ENCODE peak calls at places on chromosomes 2 and 18, in nine cellular contexts. Y is sigmoid colon, U is HepG2, K is body of pancreas, T is tibial nerve, H is heart left ventricle, S is uterus, C is HCT116, F is upper lobe of left lung. P is an unnamed sample. For H3K27me3, the result is how much of the 10 kb centered on the place peaks cover.

GRCh38 chr2:7053650-7054262 is 136.5 kb downstream of the RNF144A start:
- DNase-seq in Y (peak), U (no peak), K (peak), T (no peak), H (no peak), S (no peak), C (no peak), F (no peak), P (no peak)

GRCh38 chr2:56784046-56784445 is 600.3 kb downstream of the CCDC85A start:
- DNase-seq in Y (no peak), U (no peak), K (no peak), T (no peak), H (no peak), S (no peak), C (no peak), F (no peak), P (no peak)

GRCh38 chr2:152242787-152243472 is 67.4 kb upstream of the STAM2 start:
- DNase-seq in Y (no peak), U (peak), K (no peak), T (no peak), H (no peak), S (no peak), C (no peak), F (no peak), P (no peak)

GRCh38 chr2:71801969-71802368 is 345.7 kb downstream of the CYP26B1 start:
- DNase-seq in Y (peak), U (peak), K (peak), T (peak), H (peak), S (no peak), C (peak), F (peak), P (peak)

GRCh38 chr2:141911485-141912066 is 219.2 kb downstream of the LRP1B start:
- DNase-seq in Y (no peak), U (peak), K (peak), T (no peak), H (no peak), S (no peak), C (peak), F (no peak), P (peak)

GRCh38 chr2:172725284-172725683 is 10.4 kb upstream of the RAPGEF4 start:
- DNase-seq in Y (no peak), U (no peak), K (no peak), T (no peak), H (no peak), S (no peak), C (no peak), F (no peak), P (no peak)

GRCh38 chr18:42196651-42197050 is 241.6 kb downstream of the PIK3C3 start:
- DNase-seq in Y (no peak), U (no peak), K (no peak), T (no peak), H (no peak), S (no peak), C (no peak), F (no peak), P (no peak)

GRCh38 chr2:98775146-98775988 is 44.4 kb upstream of the MGAT4A start:
- DNase-seq in Y (no peak), U (no peak), K (no peak), T (no peak), H (no peak), S (peak), C (no peak), F (peak), P (no peak)

GRCh38 chr2:143226714-143227541 is 97.7 kb downstream of the ARHGAP15 start:
- DNase-seq in Y (no peak), U (no peak), K (no peak), T (no peak), H (no peak), S (no peak), C (no peak), F (no peak), P (no peak)

GRCh38 chr2:125681576-125681975 is 974.4 kb upstream of the GYPC start:
- DNase-seq in Y (no peak), U (no peak), K (no peak), T (no peak), H (no peak), S (no peak), C (no peak), F (no peak), P (no peak)

GRCh38 chr2:46286715-46287114 is 10.5 kb upstream of the EPAS1 start:
- DNase-seq in Y (no peak), U (no peak), K (no peak), T (no peak), H (no peak), S (no peak), C (no peak), F (no peak), P (no peak)

GRCh38 chr2:113264713-113265403 is 13.9 kb downstream of the PAX8 start:
- DNase-seq in Y (no peak), U (no peak), K (no peak), T (no peak), H (no peak), S (no peak), C (no peak), F (no peak), P (no peak)

GRCh38 chr2:120916446-120916845 is 180.8 kb downstream of the GLI2 start:
- DNase-seq in Y (no peak), U (no peak), K (no peak), T (no peak), H (peak), S (no peak), C (no peak), F (no peak), P (peak)

GRCh38 chr2:120036145-120036544 is 23.3 kb downstream of the EPB41L5 start:
- DNase-seq in Y (no peak), U (no peak), K (no peak), T (no peak), H (no peak), S (no peak), C (no peak), F (no peak), P (no peak)

GRCh38 chr2:29281585-29281984 is 166.4 kb downstream of the CLIP4 start:
- DNase-seq in Y (peak), U (no peak), K (peak), T (no peak), H (peak), S (peak), C (no peak), F (no peak), P (no peak)

GRCh38 chr2:159713691-159714585 is 1.6 kb downstream of the MARCHF7 start:
- DNase-seq in Y (no peak), U (peak), K (no peak), T (no peak), H (no peak), S (no peak), C (no peak), F (no peak), P (no peak)

GRCh38 chr2:164485541-164485940 is 135.7 kb downstream of the GRB14 start:
- DNase-seq in Y (no peak), U (no peak), K (no peak), T (no peak), H (no peak), S (no peak), C (no peak), F (no peak), P (no peak)

GRCh38 chr2:241853651-241854341 is 4.9 kb downstream of the PDCD1 start:
- DNase-seq in Y (peak), U (no peak), K (no peak), T (no peak), H (peak), S (peak), C (no peak), F (peak), P (no peak)

GRCh38 chr2:1824202-1824905 is 80.0 kb upstream of the PXDN start:
- DNase-seq in Y (peak), U (no peak), K (no peak), T (no peak), H (no peak), S (no peak), C (no peak), F (no peak), P (no peak)

GRCh38 chr2:20637147-20637546 is 13.8 kb downstream of the HS1BP3 start:
- DNase-seq in Y (peak), U (no peak), K (no peak), T (no peak), H (peak), S (peak), C (no peak), F (no peak), P (no peak)

GRCh38 chr2:99926986-99927385 is 215.4 kb downstream of the AFF3 start:
- DNase-seq in Y (no peak), U (no peak), K (no peak), T (no peak), H (no peak), S (no peak), C (no peak), F (no peak), P (no peak)

GRCh38 chr2:150781142-150781541 is 293.7 kb upstream of the RND3 start:
- DNase-seq in Y (no peak), U (no peak), K (no peak), T (no peak), H (no peak), S (no peak), C (no peak), F (peak), P (no peak)

GRCh38 chr2:219570924-219571310 is 422 bp downstream of the OBSL1 start:
- DNase-seq in Y (no peak), U (no peak), K (no peak), T (no peak), H (no peak), S (no peak), C (no peak), F (peak), P (no peak)

GRCh38 chr2:40367032-40367431 is 84.9 kb downstream of the SLC8A1 start:
- DNase-seq in Y (no peak), U (no peak), K (no peak), T (no peak), H (no peak), S (no peak), C (no peak), F (no peak), P (no peak)

GRCh38 chr2:217951521-217952247 is 51.1 kb downstream of the TNS1 start:
- DNase-seq in Y (peak), U (no peak), K (peak), T (peak), H (peak), S (peak), C (no peak), F (no peak), P (no peak)

GRCh38 chr2:219158586-219158985 is 2.0 kb downstream of the NHEJ1 start:
- DNase-seq in Y (no peak), U (no peak), K (no peak), T (no peak), H (no peak), S (no peak), C (no peak), F (no peak), P (no peak)

GRCh38 chr2:10810175-10811161 is 2.1 kb downstream of the PDIA6 start:
- DNase-seq in Y (peak), U (no peak), K (no peak), T (no peak), H (no peak), S (no peak), C (no peak), F (no peak), P (no peak)

GRCh38 chr2:222424281-222424728 is at the start of gene SGPP2:
- DNase-seq in Y (no peak), U (no peak), K (peak), T (no peak), H (peak), S (no peak), C (no peak), F (peak), P (peak)

GRCh38 chr2:16014041-16014787 is 73.9 kb downstream of the MYCN start:
- DNase-seq in Y (no peak), U (no peak), K (no peak), T (no peak), H (no peak), S (no peak), C (no peak), F (peak), P (peak)

GRCh38 chr2:95277246-95277906 is 3.1 kb downstream of the PROM2 start:
- DNase-seq in Y (peak), U (peak), K (peak), T (no peak), H (peak), S (no peak), C (peak), F (peak), P (peak)

GRCh38 chr18:1806884-1807615 is 764.3 kb downstream of the METTL4 start:
- DNase-seq in Y (no peak), U (no peak), K (no peak), T (no peak), H (no peak), S (no peak), C (no peak), F (no peak), P (no peak)

GRCh38 chr2:192546566-192546965 is 351.8 kb upstream of the TMEFF2 start:
- DNase-seq in Y (no peak), U (no peak), K (no peak), T (no peak), H (no peak), S (no peak), C (no peak), F (no peak), P (no peak)

GRCh38 chr2:17617955-17618354 is 77.5 kb downstream of the VSNL1 start:
- DNase-seq in Y (no peak), U (no peak), K (no peak), T (no peak), H (no peak), S (no peak), C (no peak), F (no peak), P (no peak)

GRCh38 chr2:109081374-109081773 is 47.6 kb upstream of the SH3RF3 start:
- DNase-seq in Y (no peak), U (no peak), K (no peak), T (no peak), H (no peak), S (no peak), C (no peak), F (no peak), P (no peak)

GRCh38 chr2:68643874-68644485 is 601 bp downstream of the PROKR1 start:
- DNase-seq in Y (no peak), U (no peak), K (no peak), T (no peak), H (no peak), S (no peak), C (no peak), F (peak), P (no peak)
- H3K27me3 ChIP-seq in Y (under half), U (under half), K (under half), T (half or more), H (under half), S (under half), C (under half), F (under half), P (under half)

DNA sequence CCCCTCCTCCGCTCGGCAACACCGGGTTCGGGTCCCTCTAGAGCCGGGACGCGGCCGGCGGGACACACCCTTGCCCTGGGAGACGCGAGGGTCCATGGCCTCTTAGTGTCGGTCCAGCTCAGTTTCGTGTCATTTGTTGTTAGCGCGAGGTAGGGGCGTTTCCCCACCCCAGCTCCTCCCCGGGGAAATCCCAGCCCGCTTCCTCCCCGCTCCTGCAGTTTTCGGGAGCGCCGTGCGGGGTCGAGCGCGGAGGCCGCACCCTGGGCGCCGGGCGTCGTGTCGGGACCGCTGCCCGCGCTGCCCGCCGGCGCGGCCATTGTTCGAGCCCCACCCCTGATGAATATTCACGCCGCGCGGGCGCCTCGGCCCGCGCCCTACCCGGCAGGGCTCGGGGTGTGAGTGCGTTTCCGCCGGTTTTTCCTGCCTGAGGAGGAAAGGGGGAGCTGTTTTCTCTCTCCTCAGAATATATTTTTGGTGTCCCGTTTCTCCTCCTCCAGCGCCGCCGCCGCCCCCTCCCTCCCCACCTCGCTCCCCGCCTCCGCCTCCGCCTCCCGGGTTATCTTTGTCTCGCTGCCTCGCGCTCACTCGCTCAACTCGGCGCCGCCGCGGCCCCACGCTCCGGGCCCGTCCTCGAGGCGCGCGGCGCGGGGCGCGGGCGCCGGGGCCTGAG is at the start of gene MAP4K4:
- DNase-seq in Y (peak), U (peak), K (peak), T (peak), H (peak), S (peak), C (peak), F (peak), P (peak)
- TF ChIP-seq POLR2A in Y (no peak), U (peak), K (peak), T (peak), H (peak), S (no peak), C (no peak), F (peak), P (peak)

GRCh38 chr18:36064027-36064808 is 3.1 kb downstream of the RPRD1A start:
- DNase-seq in Y (no peak), U (no peak), K (no peak), T (no peak), H (peak), S (no peak), C (no peak), F (peak), P (no peak)

GRCh38 chr18:36058674-36059073 is 8.7 kb downstream of the RPRD1A start:
- DNase-seq in Y (no peak), U (no peak), K (no peak), T (no peak), H (no peak), S (no peak), C (no peak), F (no peak), P (no peak)
- H3K4me3 ChIP-seq in Y (no peak), U (no peak), K (no peak), T (no peak), H (no peak), S (no peak), C (no peak), F (no peak), P (no peak)

DNA sequence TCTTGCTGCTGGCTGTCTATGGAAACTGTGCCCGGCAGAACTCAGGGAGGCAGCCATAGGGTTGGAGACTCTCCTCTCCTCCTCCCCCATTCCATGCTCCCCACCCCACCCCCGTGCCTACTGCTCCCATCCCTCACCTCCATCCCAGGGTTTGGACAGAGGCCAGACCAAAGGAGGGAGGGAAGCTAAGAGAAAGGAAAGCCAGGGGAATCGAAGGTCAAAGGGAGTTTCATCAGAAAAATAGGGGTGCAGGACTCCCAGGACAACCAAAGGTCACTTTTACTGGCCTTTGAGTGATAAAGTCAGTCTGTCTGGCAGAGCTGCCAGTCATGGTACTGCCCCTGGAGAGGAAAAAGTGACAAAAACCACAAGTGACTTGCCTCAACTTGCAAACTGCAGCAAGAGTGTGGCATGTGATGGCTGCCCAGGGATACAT is 187.3 kb upstream of the CTAGE1 start:
- DNase-seq in Y (no peak), U (no peak), K (peak), T (no peak), H (no peak), S (no peak), C (no peak), F (no peak), P (peak)
- H3K27me3 ChIP-seq in Y (under half), U (under half), K (under half), T (under half), H (under half), S (under half), C (under half), F (under half), P (under half)

DNA sequence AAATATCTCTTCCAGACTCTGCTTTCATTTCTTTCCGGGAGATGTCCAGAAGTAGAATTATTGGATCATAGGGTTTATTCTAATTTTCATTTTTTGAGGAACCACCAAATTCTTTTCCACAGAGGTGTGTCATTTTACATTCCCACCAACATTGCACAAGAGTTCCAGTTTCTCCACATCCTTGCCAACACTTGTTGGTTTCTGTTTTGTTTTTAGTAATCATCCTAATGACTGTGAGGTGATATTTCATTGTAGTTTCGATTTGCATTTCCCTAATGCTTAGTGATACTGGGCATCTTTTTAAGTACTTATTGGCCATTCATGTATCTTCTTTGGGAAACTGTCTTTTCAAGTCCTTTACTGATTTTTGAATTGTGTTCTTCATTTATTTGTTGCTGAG is 513.1 kb downstream of the PARD3B start:
- DNase-seq in Y (no peak), U (no peak), K (no peak), T (no peak), H (no peak), S (no peak), C (no peak), F (no peak), P (no peak)
- TF ChIP-seq POLR2A in Y (no peak), U (no peak), K (no peak), T (no peak), H (no peak), S (no peak), C (no peak), F (no peak), P (no peak)

DNA sequence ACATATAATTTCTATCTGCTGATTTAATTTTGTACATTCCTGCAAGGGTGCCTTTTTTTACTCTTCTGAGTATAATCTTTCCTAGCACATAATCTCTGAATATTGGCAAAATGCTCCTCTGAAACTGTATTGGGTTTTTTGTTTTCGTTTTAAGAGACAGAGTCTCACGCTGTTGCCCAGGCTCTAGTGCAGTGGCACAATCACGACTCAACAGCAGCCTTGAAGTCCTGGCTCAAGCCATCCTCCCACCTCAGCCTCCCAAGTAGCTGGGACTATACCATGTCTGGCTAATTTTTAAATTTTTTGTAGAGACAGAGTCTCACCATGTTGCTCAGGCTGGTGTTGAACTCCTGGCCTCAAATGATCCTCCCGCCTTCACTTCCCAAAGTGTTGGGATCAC is 104.9 kb downstream of the SPTBN1 start:
- DNase-seq in Y (no peak), U (no peak), K (no peak), T (no peak), H (no peak), S (no peak), C (no peak), F (no peak), P (no peak)
- H3K4me3 ChIP-seq in Y (no peak), U (peak), K (no peak), T (peak), H (no peak), S (peak), C (peak), F (peak), P (peak)

DNA sequence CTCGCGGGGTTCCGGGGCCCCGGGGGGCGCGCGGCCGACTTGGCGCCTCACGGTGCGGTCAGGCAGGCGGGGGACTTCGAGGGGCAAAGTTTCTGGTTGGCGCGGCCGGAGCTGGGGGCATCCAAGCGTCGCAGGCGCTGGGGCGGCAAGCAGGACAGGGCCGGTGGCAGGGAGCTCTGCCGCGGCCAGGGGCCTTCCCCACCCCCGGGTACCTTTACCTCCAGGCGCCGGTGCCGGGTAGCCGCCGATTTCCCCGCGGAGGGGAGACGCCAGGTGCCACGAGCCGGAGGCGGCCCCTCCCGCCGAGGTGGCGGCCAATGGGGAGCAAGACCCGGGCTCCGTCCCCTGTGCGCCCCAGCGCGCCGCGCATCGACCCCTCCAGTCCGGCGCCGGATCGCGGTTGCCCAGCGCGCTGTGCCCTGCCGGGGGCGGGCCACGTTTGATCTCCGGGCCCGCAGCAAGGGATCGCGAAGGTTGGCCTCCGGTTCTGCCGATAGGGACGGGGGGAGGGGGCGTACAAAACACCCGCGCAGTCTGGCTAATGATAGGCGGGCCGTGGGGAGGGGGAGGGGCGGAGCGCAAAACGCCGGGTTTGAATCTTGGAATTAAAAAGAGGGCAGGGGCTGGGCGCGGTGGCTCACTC is at the start of gene ST8SIA5:
- DNase-seq in Y (no peak), U (no peak), K (no peak), T (no peak), H (no peak), S (no peak), C (no peak), F (peak), P (no peak)
- H3K27me3 ChIP-seq in Y (under half), U (under half), K (under half), T (half or more), H (under half), S (under half), C (under half), F (under half), P (under half)

GRCh38 chr2:168247341-168248305 is at the start of gene STK39:
- DNase-seq in Y (peak), U (peak), K (peak), T (peak), H (peak), S (peak), C (peak), F (peak), P (peak)
- TF ChIP-seq POLR2A in Y (no peak), U (peak), K (peak), T (no peak), H (peak), S (no peak), C (no peak), F (peak), P (no peak)

P was measured in right lobe of liver.